ENCODE peak calls at places on chromosomes 4 and X, in six cellular contexts. One of them, this sample, is unnamed.

GRCh38 chr4:113064244-113064643 is 14.8 kb downstream of the ANK2 start:
- DNase-seq in T-helper 9 cell: no peak
- DNase-seq in Caki2: no peak
- DNase-seq in NCI-H187 treated with DMSO at 0.1 percent for 48 hours: peak
- DNase-seq in T1000: no peak
- DNase-seq in activated T-cell treated with anti-CD3 and anti-CD28 coated beads for 24 hours: no peak
- DNase-seq in this sample: no peak

GRCh38 chr4:83850435-83850834 is 314.5 kb downstream of the GPAT3 start:
- DNase-seq in T-helper 9 cell: no peak
- DNase-seq in Caki2: peak
- DNase-seq in NCI-H187 treated with DMSO at 0.1 percent for 48 hours: no peak
- DNase-seq in T1000: no peak
- DNase-seq in activated T-cell treated with anti-CD3 and anti-CD28 coated beads for 24 hours: no peak
- DNase-seq in this sample: no peak

GRCh38 chr4:30866444-30866843 is 146.3 kb downstream of the PCDH7 start:
- DNase-seq in T-helper 9 cell: no peak
- DNase-seq in Caki2: no peak
- DNase-seq in NCI-H187 treated with DMSO at 0.1 percent for 48 hours: no peak
- DNase-seq in T1000: no peak
- DNase-seq in activated T-cell treated with anti-CD3 and anti-CD28 coated beads for 24 hours: no peak
- DNase-seq in this sample: no peak

GRCh38 chr4:36288727-36289126 is 7.3 kb downstream of the DTHD1 start:
- DNase-seq in T-helper 9 cell: no peak
- DNase-seq in Caki2: no peak
- DNase-seq in NCI-H187 treated with DMSO at 0.1 percent for 48 hours: no peak
- DNase-seq in T1000: no peak
- DNase-seq in activated T-cell treated with anti-CD3 and anti-CD28 coated beads for 24 hours: no peak
- DNase-seq in this sample: no peak

GRCh38 chrX:129665916-129666644 is 11.3 kb upstream of the APLN start:
- DNase-seq in T-helper 9 cell: no peak
- DNase-seq in Caki2: peak
- DNase-seq in NCI-H187 treated with DMSO at 0.1 percent for 48 hours: no peak
- DNase-seq in T1000: peak
- DNase-seq in activated T-cell treated with anti-CD3 and anti-CD28 coated beads for 24 hours: no peak
- DNase-seq in this sample: no peak

GRCh38 chrX:1673337-1673736 is 58.5 kb downstream of the ASMT start:
- DNase-seq in T-helper 9 cell: peak
- DNase-seq in Caki2: no peak
- DNase-seq in NCI-H187 treated with DMSO at 0.1 percent for 48 hours: no peak
- DNase-seq in T1000: no peak
- DNase-seq in activated T-cell treated with anti-CD3 and anti-CD28 coated beads for 24 hours: peak
- DNase-seq in this sample: no peak

GRCh38 chr4:41452484-41453225 is 85.3 kb upstream of the LIMCH1 start:
- DNase-seq in T-helper 9 cell: no peak
- DNase-seq in Caki2: no peak
- DNase-seq in NCI-H187 treated with DMSO at 0.1 percent for 48 hours: no peak
- DNase-seq in T1000: no peak
- DNase-seq in activated T-cell treated with anti-CD3 and anti-CD28 coated beads for 24 hours: no peak
- DNase-seq in this sample: no peak

GRCh38 chr4:1584498-1584897 is 99.6 kb downstream of the FAM53A start:
- DNase-seq in T-helper 9 cell: no peak
- DNase-seq in Caki2: no peak
- DNase-seq in NCI-H187 treated with DMSO at 0.1 percent for 48 hours: no peak
- DNase-seq in T1000: no peak
- DNase-seq in activated T-cell treated with anti-CD3 and anti-CD28 coated beads for 24 hours: no peak
- DNase-seq in this sample: no peak

GRCh38 chr4:66558651-66559050 is 888.4 kb upstream of the EPHA5 start:
- DNase-seq in T-helper 9 cell: no peak
- DNase-seq in Caki2: no peak
- DNase-seq in NCI-H187 treated with DMSO at 0.1 percent for 48 hours: no peak
- DNase-seq in T1000: no peak
- DNase-seq in activated T-cell treated with anti-CD3 and anti-CD28 coated beads for 24 hours: no peak
- DNase-seq in this sample: no peak

GRCh38 chrX:369563-370101 is 17.1 kb downstream of the PPP2R3B start:
- DNase-seq in T-helper 9 cell: no peak
- DNase-seq in Caki2: no peak
- DNase-seq in NCI-H187 treated with DMSO at 0.1 percent for 48 hours: no peak
- DNase-seq in T1000: no peak
- DNase-seq in activated T-cell treated with anti-CD3 and anti-CD28 coated beads for 24 hours: no peak
- DNase-seq in this sample: no peak

GRCh38 chrX:56729152-56729557 is at the start of gene NBDY:
- DNase-seq in T-helper 9 cell: peak
- DNase-seq in Caki2: peak
- DNase-seq in NCI-H187 treated with DMSO at 0.1 percent for 48 hours: no peak
- DNase-seq in T1000: peak
- DNase-seq in activated T-cell treated with anti-CD3 and anti-CD28 coated beads for 24 hours: no peak
- DNase-seq in this sample: no peak

GRCh38 chr4:83851261-83852084 is 315.6 kb downstream of the GPAT3 start:
- DNase-seq in T-helper 9 cell: no peak
- DNase-seq in Caki2: peak
- DNase-seq in NCI-H187 treated with DMSO at 0.1 percent for 48 hours: no peak
- DNase-seq in T1000: no peak
- DNase-seq in activated T-cell treated with anti-CD3 and anti-CD28 coated beads for 24 hours: no peak
- DNase-seq in this sample: no peak

GRCh38 chrX:149527705-149528104 is 13.1 kb upstream of the EOLA1 start:
- DNase-seq in T-helper 9 cell: no peak
- DNase-seq in Caki2: peak
- DNase-seq in NCI-H187 treated with DMSO at 0.1 percent for 48 hours: no peak
- DNase-seq in T1000: no peak
- DNase-seq in activated T-cell treated with anti-CD3 and anti-CD28 coated beads for 24 hours: no peak
- DNase-seq in this sample: no peak

GRCh38 chr4:128354205-128354821 is 66.7 kb upstream of the PGRMC2 start:
- DNase-seq in T-helper 9 cell: no peak
- DNase-seq in Caki2: peak
- DNase-seq in NCI-H187 treated with DMSO at 0.1 percent for 48 hours: no peak
- DNase-seq in T1000: peak
- DNase-seq in activated T-cell treated with anti-CD3 and anti-CD28 coated beads for 24 hours: no peak
- DNase-seq in this sample: no peak

GRCh38 chrX:150848914-150849365 is 49.5 kb downstream of the CD99L2 start:
- DNase-seq in T-helper 9 cell: no peak
- DNase-seq in Caki2: no peak
- DNase-seq in NCI-H187 treated with DMSO at 0.1 percent for 48 hours: peak
- DNase-seq in T1000: no peak
- DNase-seq in activated T-cell treated with anti-CD3 and anti-CD28 coated beads for 24 hours: no peak
- DNase-seq in this sample: no peak

GRCh38 chr4:7041851-7042696 is 1.1 kb upstream of the TADA2B start:
- DNase-seq in T-helper 9 cell: peak
- DNase-seq in Caki2: no peak
- DNase-seq in NCI-H187 treated with DMSO at 0.1 percent for 48 hours: peak
- DNase-seq in T1000: no peak
- DNase-seq in activated T-cell treated with anti-CD3 and anti-CD28 coated beads for 24 hours: no peak
- DNase-seq in this sample: peak

GRCh38 chr4:110850461-110851447 is 227.9 kb upstream of the PITX2 start:
- DNase-seq in T-helper 9 cell: no peak
- DNase-seq in Caki2: no peak
- DNase-seq in NCI-H187 treated with DMSO at 0.1 percent for 48 hours: no peak
- DNase-seq in T1000: no peak
- DNase-seq in activated T-cell treated with anti-CD3 and anti-CD28 coated beads for 24 hours: no peak
- DNase-seq in this sample: no peak

GRCh38 chr4:114368751-114369150 is 229.9 kb upstream of the UGT8 start:
- DNase-seq in T-helper 9 cell: no peak
- DNase-seq in Caki2: no peak
- DNase-seq in NCI-H187 treated with DMSO at 0.1 percent for 48 hours: no peak
- DNase-seq in T1000: no peak
- DNase-seq in activated T-cell treated with anti-CD3 and anti-CD28 coated beads for 24 hours: no peak
- DNase-seq in this sample: no peak

GRCh38 chrX:103398321-103398937 is 22.1 kb downstream of the BEX3 start:
- DNase-seq in T-helper 9 cell: no peak
- DNase-seq in Caki2: peak
- DNase-seq in NCI-H187 treated with DMSO at 0.1 percent for 48 hours: no peak
- DNase-seq in T1000: peak
- DNase-seq in activated T-cell treated with anti-CD3 and anti-CD28 coated beads for 24 hours: no peak
- DNase-seq in this sample: no peak

GRCh38 chr4:174423257-174423944 is 98.9 kb downstream of the HPGD start:
- DNase-seq in T-helper 9 cell: no peak
- DNase-seq in Caki2: peak
- DNase-seq in NCI-H187 treated with DMSO at 0.1 percent for 48 hours: no peak
- DNase-seq in T1000: no peak
- DNase-seq in activated T-cell treated with anti-CD3 and anti-CD28 coated beads for 24 hours: no peak
- DNase-seq in this sample: no peak

GRCh38 chr4:57093816-57094481 is 16.2 kb downstream of the IGFBP7 start:
- DNase-seq in T-helper 9 cell: no peak
- DNase-seq in Caki2: no peak
- DNase-seq in NCI-H187 treated with DMSO at 0.1 percent for 48 hours: no peak
- DNase-seq in T1000: no peak
- DNase-seq in activated T-cell treated with anti-CD3 and anti-CD28 coated beads for 24 hours: no peak
- DNase-seq in this sample: no peak

GRCh38 chr4:148780426-148781005 is 338.3 kb upstream of the NR3C2 start:
- DNase-seq in T-helper 9 cell: no peak
- DNase-seq in Caki2: peak
- DNase-seq in NCI-H187 treated with DMSO at 0.1 percent for 48 hours: no peak
- DNase-seq in T1000: no peak
- DNase-seq in activated T-cell treated with anti-CD3 and anti-CD28 coated beads for 24 hours: no peak
- DNase-seq in this sample: no peak

GRCh38 chr4:41728571-41728908 is 20.0 kb downstream of the PHOX2B start:
- DNase-seq in T-helper 9 cell: no peak
- DNase-seq in Caki2: peak
- DNase-seq in NCI-H187 treated with DMSO at 0.1 percent for 48 hours: no peak
- DNase-seq in T1000: no peak
- DNase-seq in activated T-cell treated with anti-CD3 and anti-CD28 coated beads for 24 hours: no peak
- DNase-seq in this sample: no peak

GRCh38 chrX:9656277-9656676 is 109.4 kb downstream of the GPR143 start:
- DNase-seq in T-helper 9 cell: no peak
- DNase-seq in Caki2: no peak
- DNase-seq in NCI-H187 treated with DMSO at 0.1 percent for 48 hours: no peak
- DNase-seq in T1000: no peak
- DNase-seq in activated T-cell treated with anti-CD3 and anti-CD28 coated beads for 24 hours: no peak
- DNase-seq in this sample: no peak

GRCh38 chr4:165631208-165631894 is 241.7 kb upstream of the TLL1 start:
- DNase-seq in T-helper 9 cell: no peak
- DNase-seq in Caki2: no peak
- DNase-seq in NCI-H187 treated with DMSO at 0.1 percent for 48 hours: no peak
- DNase-seq in T1000: no peak
- DNase-seq in activated T-cell treated with anti-CD3 and anti-CD28 coated beads for 24 hours: no peak
- DNase-seq in this sample: no peak

GRCh38 chrX:152641996-152642395 is 4.3 kb downstream of the GABRQ start:
- DNase-seq in T-helper 9 cell: no peak
- DNase-seq in Caki2: peak
- DNase-seq in NCI-H187 treated with DMSO at 0.1 percent for 48 hours: no peak
- DNase-seq in T1000: no peak
- DNase-seq in activated T-cell treated with anti-CD3 and anti-CD28 coated beads for 24 hours: no peak
- DNase-seq in this sample: no peak

GRCh38 chr4:521636-522330 is 22.8 kb downstream of the PIGG start:
- DNase-seq in T-helper 9 cell: no peak
- DNase-seq in Caki2: no peak
- DNase-seq in NCI-H187 treated with DMSO at 0.1 percent for 48 hours: no peak
- DNase-seq in T1000: no peak
- DNase-seq in activated T-cell treated with anti-CD3 and anti-CD28 coated beads for 24 hours: no peak
- DNase-seq in this sample: no peak

GRCh38 chrX:141278306-141278705 is 36.0 kb upstream of the SPANXC start:
- DNase-seq in T-helper 9 cell: no peak
- DNase-seq in Caki2: peak
- DNase-seq in NCI-H187 treated with DMSO at 0.1 percent for 48 hours: no peak
- DNase-seq in T1000: no peak
- DNase-seq in activated T-cell treated with anti-CD3 and anti-CD28 coated beads for 24 hours: no peak
- DNase-seq in this sample: no peak

GRCh38 chr4:165738571-165738970 is 134.5 kb upstream of the TLL1 start:
- DNase-seq in T-helper 9 cell: no peak
- DNase-seq in Caki2: peak
- DNase-seq in NCI-H187 treated with DMSO at 0.1 percent for 48 hours: no peak
- DNase-seq in T1000: no peak
- DNase-seq in activated T-cell treated with anti-CD3 and anti-CD28 coated beads for 24 hours: no peak
- DNase-seq in this sample: no peak

GRCh38 chr4:7513731-7514130 is 79.0 kb upstream of the PSAPL1 start:
- DNase-seq in T-helper 9 cell: no peak
- DNase-seq in Caki2: peak
- DNase-seq in NCI-H187 treated with DMSO at 0.1 percent for 48 hours: no peak
- DNase-seq in T1000: peak
- DNase-seq in activated T-cell treated with anti-CD3 and anti-CD28 coated beads for 24 hours: no peak
- DNase-seq in this sample: no peak

GRCh38 chr4:110020139-110020538 is 107.5 kb downstream of the EGF start:
- DNase-seq in T-helper 9 cell: no peak
- DNase-seq in Caki2: no peak
- DNase-seq in NCI-H187 treated with DMSO at 0.1 percent for 48 hours: no peak
- DNase-seq in T1000: no peak
- DNase-seq in activated T-cell treated with anti-CD3 and anti-CD28 coated beads for 24 hours: no peak
- DNase-seq in this sample: no peak

GRCh38 chr4:39469429-39470077 is 10.7 kb downstream of the LIAS start:
- DNase-seq in T-helper 9 cell: no peak
- DNase-seq in Caki2: peak
- DNase-seq in NCI-H187 treated with DMSO at 0.1 percent for 48 hours: no peak
- DNase-seq in T1000: peak
- DNase-seq in activated T-cell treated with anti-CD3 and anti-CD28 coated beads for 24 hours: no peak
- DNase-seq in this sample: no peak

GRCh38 chr4:108466936-108467902 is 153.2 kb upstream of the RPL34 start:
- DNase-seq in T-helper 9 cell: no peak
- DNase-seq in Caki2: no peak
- DNase-seq in NCI-H187 treated with DMSO at 0.1 percent for 48 hours: no peak
- DNase-seq in T1000: peak
- DNase-seq in activated T-cell treated with anti-CD3 and anti-CD28 coated beads for 24 hours: no peak
- DNase-seq in this sample: no peak